ENCODE peak calls at places on chromosomes 2 and 18, in ten cellular contexts. P is brain microvascular endothelial cell; X is AG04450; M is RPMI8226; D is naive thymus-derived CD4-positive, alpha-beta T cell; L is effector memory CD4-positive, alpha-beta T cell; H is ecto neural progenitor cell; J is HEK293T; I is H54; G is cardiac fibroblast. C is an unnamed sample.

GRCh38 chr2:236731767-236732580 is 162.3 kb downstream of the ACKR3 start:
- DNase-seq in P (no peak), X (no peak), M (no peak), D (no peak), L (no peak), H (no peak), J (no peak), I (peak; percentile 52), G (peak; percentile 61), C (no peak)

GRCh38 chr2:26519396-26519991 is 41.6 kb upstream of the OTOF start:
- DNase-seq in P (no peak), X (no peak), M (no peak), D (peak; percentile 57), L (no peak), H (no peak), J (no peak), I (no peak), G (no peak), C (no peak)

GRCh38 chr2:192128655-192129054 is 66.1 kb downstream of the TMEFF2 start:
- DNase-seq in P (no peak), X (no peak), M (no peak), D (no peak), L (no peak), H (no peak), J (no peak), I (no peak), G (no peak), C (no peak)

GRCh38 chr2:37775908-37776250 is 104.4 kb upstream of the CDC42EP3 start:
- DNase-seq in P (peak; percentile 61), X (no peak), M (no peak), D (no peak), L (no peak), H (no peak), J (no peak), I (no peak), G (peak; percentile 68), C (no peak)

GRCh38 chr2:134367915-134368911 is 114.3 kb downstream of the MGAT5 start:
- DNase-seq in P (peak; percentile 33), X (peak; percentile 30), M (no peak), D (peak; percentile 39), L (no peak), H (no peak), J (no peak), I (no peak), G (no peak), C (peak; percentile 55)

GRCh38 chr18:57211776-57212175 is 64.9 kb downstream of the BOD1L2 start:
- DNase-seq in P (no peak), X (no peak), M (no peak), D (no peak), L (no peak), H (no peak), J (no peak), I (no peak), G (no peak), C (no peak)

GRCh38 chr18:44816028-44816427 is 135.3 kb downstream of the SETBP1 start:
- DNase-seq in P (no peak), X (no peak), M (no peak), D (no peak), L (no peak), H (peak; percentile 65), J (no peak), I (no peak), G (no peak), C (no peak)

GRCh38 chr2:160367887-160368286 is 125.7 kb downstream of the RBMS1 start:
- DNase-seq in P (peak; percentile 95), X (peak; percentile 94), M (peak; percentile 53), D (no peak), L (no peak), H (no peak), J (peak; percentile 14), I (peak; percentile 26), G (peak; percentile 96), C (peak; percentile 91)

GRCh38 chr18:25164211-25164836 is 187.6 kb downstream of the ZNF521 start:
- DNase-seq in P (no peak), X (no peak), M (no peak), D (no peak), L (no peak), H (no peak), J (no peak), I (no peak), G (no peak), C (no peak)

GRCh38 chr2:34652636-34653035 is 1053.5 kb upstream of the FAM98A start:
- DNase-seq in P (peak; percentile 7), X (no peak), M (peak; percentile 61), D (no peak), L (no peak), H (no peak), J (no peak), I (no peak), G (peak; percentile 32), C (no peak)

GRCh38 chr2:179141206-179141605 is 91.3 kb upstream of the CCDC141 start:
- DNase-seq in P (no peak), X (no peak), M (no peak), D (no peak), L (no peak), H (no peak), J (no peak), I (no peak), G (peak; percentile 15), C (no peak)

GRCh38 chr2:217142649-217143266 is 282.9 kb upstream of the TNP1 start:
- DNase-seq in P (peak; percentile 38), X (no peak), M (peak; percentile 6), D (no peak), L (no peak), H (no peak), J (peak; percentile 14), I (no peak), G (peak; percentile 52), C (no peak)

GRCh38 chr2:177622516-177622915 is 229.9 kb downstream of the AGPS start:
- DNase-seq in P (no peak), X (no peak), M (no peak), D (no peak), L (no peak), H (peak; percentile 68), J (no peak), I (no peak), G (no peak), C (no peak)

GRCh38 chr2:10407841-10408648 is 40.1 kb downstream of the ODC1 start:
- DNase-seq in P (peak; percentile 24), X (no peak), M (peak; percentile 93), D (peak; percentile 45), L (peak; percentile 30), H (no peak), J (no peak), I (peak; percentile 79), G (peak; percentile 69), C (no peak)

C was measured in non-pigmented ciliary epithelial cell.